ENCODE peak calls at places on chromosomes 2 and 18, in six cellular contexts. S is CD8-positive, alpha-beta memory T cell; W is astrocyte of the cerebellum; N is bronchial epithelial cell; K is uterus; J is breast epithelium. T is an unnamed sample.

GRCh38 chr2:190408538-190409271 is 550 bp downstream of the MFSD6 start:
- DNase-seq in W (no peak), J (peak), K (peak), S (peak), N (no peak), T (no peak)

GRCh38 chr2:3647246-3647645 is 10.8 kb upstream of the ALLC start:
- DNase-seq in S (no peak), W (no peak), J (no peak), K (no peak), N (no peak), T (no peak)

GRCh38 chr18:51621103-51621969 is 423.9 kb upstream of the MEX3C start:
- DNase-seq in K (no peak), W (peak), J (peak), N (peak), S (no peak), T (no peak)

GRCh38 chr18:13464432-13465125 is 246.0 kb downstream of the LDLRAD4 start:
- DNase-seq in K (no peak), J (no peak), W (no peak), S (peak), N (no peak), T (no peak)

GRCh38 chr2:60317831-60318230 is 235.6 kb downstream of the BCL11A start:
- DNase-seq in K (no peak), W (no peak), S (no peak), N (peak), J (no peak), T (no peak)

GRCh38 chr2:118091140-118091478 is 2.8 kb downstream of the INSIG2 start:
- DNase-seq in S (no peak), K (no peak), J (no peak), N (no peak), W (peak), T (no peak)

GRCh38 chr2:238239872-238240760 is at the start of gene HES6:
- DNase-seq in W (peak), S (peak), J (peak), K (peak), N (peak), T (no peak)

GRCh38 chr2:240014327-240014726 is 10.8 kb downstream of the NDUFA10 start:
- DNase-seq in K (no peak), N (no peak), J (no peak), S (no peak), W (no peak), T (no peak)

GRCh38 chr2:17242813-17243485 is 275.3 kb downstream of the RAD51AP2 start:
- DNase-seq in J (no peak), K (no peak), S (no peak), W (no peak), N (no peak), T (no peak)

GRCh38 chr2:72150157-72150960 is 2.7 kb upstream of the CYP26B1 start:
- DNase-seq in S (peak), W (peak), J (peak), N (peak), K (peak), T (no peak)

GRCh38 chr2:67215214-67215613 is 181.9 kb upstream of the ETAA1 start:
- DNase-seq in J (no peak), K (peak), N (peak), S (no peak), W (peak), T (peak)

GRCh38 chr2:201358684-201359083 is 1.5 kb upstream of the FLACC1 start:
- DNase-seq in J (no peak), W (peak), S (no peak), K (no peak), N (peak), T (peak)

GRCh38 chr2:225649274-225649673 is 249.8 kb downstream of the NYAP2 start:
- DNase-seq in K (no peak), J (no peak), S (no peak), W (no peak), N (no peak), T (no peak)

GRCh38 chr2:24083567-24084385 is 858 bp downstream of the TP53I3 start:
- DNase-seq in K (peak), N (peak), W (peak), S (peak), J (no peak), T (no peak)

GRCh38 chr18:12076424-12077140 is 17.1 kb upstream of the ANKRD62 start:
- DNase-seq in J (no peak), K (peak), W (no peak), S (no peak), N (no peak), T (no peak)

GRCh38 chr18:68848242-68848641 is 50.4 kb downstream of the CCDC102B start:
- DNase-seq in S (no peak), W (no peak), N (no peak), J (no peak), K (no peak), T (no peak)

GRCh38 chr2:217849154-217849553 is 153.6 kb downstream of the TNS1 start:
- DNase-seq in W (no peak), N (peak), K (no peak), S (no peak), J (no peak), T (no peak)

GRCh38 chr18:1618364-1618763 is 713.7 kb downstream of the ADCYAP1 start:
- DNase-seq in S (no peak), W (no peak), J (no peak), K (no peak), N (no peak), T (no peak)

GRCh38 chr2:110216199-110216598 is 3.9 kb upstream of the MTLN start:
- DNase-seq in J (no peak), S (no peak), N (no peak), W (no peak), K (no peak), T (no peak)
- H3K4me3 ChIP-seq in J (no peak), S (no peak), N (no peak), W (no peak), K (no peak), T (no peak)

DNA sequence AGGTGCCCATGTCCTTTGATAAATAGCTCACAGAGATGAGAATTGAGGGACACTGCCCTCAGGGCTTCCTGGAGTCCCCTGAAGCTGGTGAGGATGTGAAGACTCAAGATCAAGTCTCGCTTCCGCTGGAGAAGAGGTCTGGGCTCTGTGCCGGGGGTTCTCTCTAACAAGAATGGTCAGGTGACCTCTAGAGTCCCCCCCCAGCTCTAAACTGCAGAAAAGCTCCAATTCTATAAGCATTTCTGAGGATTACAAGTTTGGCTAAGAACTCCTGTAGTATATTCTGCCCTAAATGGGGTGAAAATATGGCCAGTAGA is 32.4 kb downstream of the LPIN2 start:
- DNase-seq in W (no peak), N (no peak), S (no peak), K (no peak), J (no peak), T (no peak)
- H3K4me3 ChIP-seq in W (no peak), N (no peak), S (peak), K (no peak), J (no peak), T (no peak)

GRCh38 chr2:187542123-187542522 is 12.1 kb downstream of the TFPI start:
- DNase-seq in K (no peak), W (no peak), N (no peak), S (no peak), J (no peak), T (no peak)

GRCh38 chr2:187544371-187545080 is 9.7 kb downstream of the TFPI start:
- DNase-seq in N (no peak), J (no peak), K (peak), S (no peak), W (no peak), T (no peak)

GRCh38 chr2:187545238-187545751 is 8.9 kb downstream of the TFPI start:
- DNase-seq in K (no peak), J (no peak), W (no peak), S (no peak), N (no peak), T (no peak)

GRCh38 chr2:187543488-187543887 is 10.7 kb downstream of the TFPI start:
- DNase-seq in N (no peak), S (no peak), J (no peak), W (no peak), K (no peak), T (no peak)

DNA sequence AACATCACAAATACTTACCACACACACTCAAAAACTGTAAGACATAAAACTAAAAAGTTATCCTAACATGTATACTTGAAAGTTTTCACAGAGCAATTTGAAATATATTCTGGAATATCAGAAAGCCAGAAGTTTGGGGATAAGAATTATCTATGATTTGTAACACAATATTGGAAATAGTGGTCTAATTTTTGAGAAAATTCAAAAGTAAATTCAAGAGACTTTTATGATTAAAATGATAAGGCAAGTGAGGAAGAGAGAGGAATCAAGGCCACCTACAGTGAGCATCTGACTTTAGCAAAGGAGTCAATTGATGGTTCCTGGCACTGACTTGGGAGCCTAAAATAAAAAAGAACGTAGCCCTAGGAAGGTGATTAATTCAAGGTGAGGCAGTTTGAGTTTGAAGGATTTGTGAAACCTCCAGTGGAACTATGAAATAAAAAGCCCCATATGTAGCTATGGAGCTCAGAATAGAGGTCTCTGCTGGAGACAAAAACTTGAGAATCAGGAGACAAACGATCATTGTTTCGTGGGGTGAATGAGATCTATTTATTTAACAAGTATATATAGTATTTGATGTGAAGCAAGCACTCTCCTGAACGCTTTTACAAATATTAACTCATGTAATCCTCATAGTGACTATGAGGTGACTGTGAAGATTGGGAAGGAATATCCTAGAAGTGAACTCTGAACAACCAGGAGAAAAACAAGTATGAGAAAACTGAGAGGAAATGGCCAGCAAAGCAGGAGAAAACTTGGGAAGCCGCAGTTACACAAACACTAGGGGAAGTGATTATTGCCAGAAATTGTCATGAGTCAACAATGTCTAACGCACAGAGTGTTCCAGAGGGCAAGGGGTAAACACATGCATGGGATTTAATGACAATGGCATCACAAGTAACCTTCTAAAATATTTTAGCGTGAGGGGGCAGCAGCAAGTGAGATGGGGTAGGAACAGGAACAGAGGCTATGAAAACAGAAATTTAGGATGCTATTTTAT is 12.8 kb downstream of the TFPI start:
- DNase-seq in J (no peak), K (peak), N (peak), W (peak), S (no peak), T (peak)
- H3K4me3 ChIP-seq in J (no peak), K (no peak), N (no peak), W (no peak), S (no peak), T (no peak)

GRCh38 chr2:68365087-68365486 is at the start of gene PLEK:
- DNase-seq in N (no peak), W (no peak), K (no peak), S (peak), J (no peak), T (no peak)

GRCh38 chr2:68366083-68366560 is 1.0 kb downstream of the PLEK start:
- DNase-seq in J (no peak), K (no peak), W (no peak), S (no peak), N (no peak), T (no peak)

GRCh38 chr2:68362749-68363148 is 2.3 kb upstream of the PLEK start:
- DNase-seq in W (no peak), K (no peak), J (no peak), S (no peak), N (no peak), T (no peak)

GRCh38 chr2:68362069-68362468 is 3.0 kb upstream of the PLEK start:
- DNase-seq in W (peak), K (peak), S (peak), J (peak), N (peak), T (no peak)

DNA sequence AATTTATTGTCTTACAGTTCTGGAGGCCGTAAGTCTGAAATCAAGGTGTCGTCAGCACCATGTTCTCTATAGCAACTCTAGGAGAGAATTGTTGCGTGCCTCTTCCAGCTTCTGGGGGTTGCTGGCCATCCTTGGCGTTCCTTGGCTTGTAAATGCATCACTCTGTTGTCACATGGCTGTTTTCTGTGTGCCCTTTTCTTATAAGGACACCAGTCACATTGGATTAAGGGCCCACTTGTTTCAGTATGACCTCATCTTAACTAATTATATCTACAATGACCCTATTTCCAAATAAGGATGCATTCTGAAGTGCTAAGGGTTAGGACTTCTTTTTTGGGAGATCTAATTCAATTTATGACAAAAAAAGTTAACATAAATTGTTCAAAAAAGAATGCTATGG is 1.4 kb upstream of the PLEK start:
- DNase-seq in S (no peak), N (no peak), W (no peak), J (no peak), K (no peak), T (no peak)
- H3K4me3 ChIP-seq in S (no peak), N (no peak), W (no peak), J (no peak), K (no peak), T (no peak)

DNA sequence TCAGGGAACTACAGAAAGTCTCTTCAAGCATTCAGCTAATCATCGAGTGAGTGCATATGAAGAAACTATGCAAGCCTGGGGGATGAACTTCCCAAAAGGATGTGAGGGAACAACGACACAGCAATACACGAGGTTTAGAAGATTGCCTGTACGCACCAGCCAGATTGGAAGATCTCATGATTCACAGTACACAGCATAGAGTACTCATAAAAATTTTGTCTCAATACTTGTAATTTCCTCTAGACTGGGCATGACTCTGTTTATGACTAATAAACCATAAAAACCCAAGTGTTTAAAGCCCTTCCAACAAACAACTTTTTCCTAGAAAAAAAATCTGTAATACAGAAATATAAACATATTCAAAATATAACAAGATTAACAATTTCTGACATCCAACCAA is 279.7 kb downstream of the KCNJ3 start:
- DNase-seq in S (no peak), J (no peak), W (no peak), N (no peak), K (no peak), T (no peak)
- H3K4me3 ChIP-seq in S (no peak), J (no peak), W (no peak), N (no peak), K (no peak), T (no peak)

T was measured in AG04449.